ENCODE peak calls at places on chromosomes 3 and 15, in six cellular contexts. V, X, E, H, C and N are unnamed samples.

GRCh38 chr3:149655826-149656599 is 1.8 kb downstream of the WWTR1 start:
- DNase-seq in H (no peak), C (no peak), X (peak; percentile 59), E (no peak), V (no peak), N (no peak)

GRCh38 chr3:32313723-32314473 is 75.4 kb downstream of the CMTM8 start:
- DNase-seq in C (no peak), X (peak; percentile 55), H (no peak), E (peak; percentile 3), V (no peak), N (peak; percentile 45)

GRCh38 chr3:13219902-13220296 is 146.7 kb upstream of the IQSEC1 start:
- DNase-seq in H (no peak), X (peak; percentile 37), C (no peak), V (no peak), E (no peak), N (no peak)

GRCh38 chr3:189496375-189497138 is 134.6 kb upstream of the TP63 start:
- DNase-seq in E (no peak), V (no peak), C (no peak), X (no peak), H (no peak), N (no peak)

GRCh38 chr3:188170461-188171459 is 16.8 kb downstream of the LPP start:
- DNase-seq in H (no peak), E (no peak), X (no peak), C (no peak), V (no peak), N (no peak)

GRCh38 chr3:16720367-16720766 is 115.1 kb upstream of the DAZL start:
- DNase-seq in X (no peak), H (no peak), E (no peak), C (no peak), V (no peak), N (no peak)

GRCh38 chr3:112308151-112308911 is 14.3 kb upstream of the SLC9C1 start:
- DNase-seq in V (no peak), X (no peak), C (no peak), H (peak; percentile 76), E (peak; percentile 81), N (peak; percentile 54)

GRCh38 chr3:63979093-63979492 is 44.2 kb downstream of the PSMD6 start:
- DNase-seq in C (no peak), H (no peak), V (no peak), X (no peak), E (no peak), N (peak; percentile 40)

GRCh38 chr3:188749010-188749617 is 422.7 kb upstream of the TPRG1 start:
- DNase-seq in V (no peak), C (no peak), X (no peak), H (peak; percentile 18), E (no peak), N (no peak)

GRCh38 chr3:52238761-52239701 is at the start of gene TWF2:
- DNase-seq in H (peak; percentile 91), X (peak; percentile 100), C (no peak), E (peak; percentile 78), V (peak; percentile 80), N (peak; percentile 54)

DNA sequence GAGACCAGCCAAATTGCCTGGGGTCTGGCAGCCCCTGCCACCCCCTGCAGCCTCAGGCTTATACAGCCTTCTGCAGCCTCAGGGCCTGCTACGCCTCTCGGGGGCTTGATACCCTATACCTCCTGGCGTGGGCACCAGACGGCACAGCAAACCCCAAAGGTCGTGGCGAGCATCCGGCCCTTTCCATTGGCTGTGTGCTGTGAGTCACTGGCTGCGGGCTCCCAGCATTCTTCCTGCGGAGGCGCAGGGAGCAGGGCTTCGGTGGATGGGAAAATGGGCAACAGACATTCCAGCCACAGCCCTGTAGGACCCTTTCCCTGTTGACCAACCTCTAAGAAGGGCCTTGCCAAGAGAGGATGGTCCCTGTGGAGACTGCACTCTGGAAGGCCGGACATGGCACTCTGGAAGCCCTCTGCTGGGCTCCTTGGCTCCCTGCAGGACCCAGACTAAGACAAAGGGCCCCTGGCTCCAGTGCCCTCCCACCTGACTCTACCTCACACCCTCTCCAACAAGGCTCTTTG is 59.6 kb downstream of the ITGA11 start:
- DNase-seq in E (no peak), H (peak; percentile 35), V (no peak), C (no peak), X (peak; percentile 83), N (peak; percentile 63)
- TF ChIP-seq CTCF in E (peak; percentile 41), H (peak; percentile 61), V (peak; percentile 68), C (peak; percentile 32), X (peak; percentile 62), N (peak; percentile 80)

GRCh38 chr15:50876260-50876988 is 32.1 kb upstream of the AP4E1 start:
- DNase-seq in V (no peak), H (no peak), E (no peak), C (no peak), X (peak; percentile 59), N (no peak)
- H3K36me3 ChIP-seq in V (no peaks in the 10 kb centered on the region), H (no peaks in the 10 kb centered on the region), E (no peaks in the 10 kb centered on the region), C (no peaks in the 10 kb centered on the region), X (no peaks in the 10 kb centered on the region), N (no peaks in the 10 kb centered on the region)

GRCh38 chr15:56991017-56991416 is 72.6 kb downstream of the TCF12 start:
- DNase-seq in H (no peak), E (no peak), X (no peak), C (no peak), V (no peak), N (no peak)

GRCh38 chr15:56985871-56986270 is 67.4 kb downstream of the TCF12 start:
- DNase-seq in V (no peak), C (no peak), X (peak; percentile 26), H (no peak), E (no peak), N (no peak)

GRCh38 chr15:56987286-56987685 is 68.8 kb downstream of the TCF12 start:
- DNase-seq in H (no peak), X (no peak), E (no peak), V (no peak), C (no peak), N (no peak)

GRCh38 chr15:56988219-56988618 is 69.8 kb downstream of the TCF12 start:
- DNase-seq in E (no peak), V (no peak), C (no peak), X (no peak), H (no peak), N (no peak)

GRCh38 chr15:56989411-56989924 is 71.0 kb downstream of the TCF12 start:
- DNase-seq in V (no peak), X (no peak), E (peak; percentile 17), H (peak; percentile 12), C (no peak), N (no peak)
- TF ChIP-seq CTCF in V (no peak), X (no peak), E (no peak), H (no peak), C (no peak), N (no peak)

GRCh38 chr3:9786825-9787654 is 5.2 kb downstream of the TADA3 start:
- DNase-seq in E (no peak), X (peak; percentile 36), V (no peak), H (no peak), C (no peak), N (no peak)

GRCh38 chr3:9786209-9786739 is 6.0 kb downstream of the TADA3 start:
- DNase-seq in X (peak; percentile 47), C (no peak), E (no peak), H (no peak), V (no peak), N (no peak)

GRCh38 chr3:9784876-9785443 is 7.3 kb downstream of the TADA3 start:
- DNase-seq in V (no peak), C (no peak), E (no peak), H (no peak), X (no peak), N (no peak)

GRCh38 chr3:9783954-9784353 is 8.3 kb downstream of the TADA3 start:
- DNase-seq in E (no peak), V (no peak), X (peak; percentile 67), H (no peak), C (no peak), N (no peak)

GRCh38 chr3:9785602-9786001 is 6.7 kb downstream of the TADA3 start:
- DNase-seq in E (no peak), X (no peak), C (no peak), H (no peak), V (no peak), N (no peak)
- H3K36me3 ChIP-seq in E (peaks cover 46% of the 10 kb centered on the region), X (peaks cover 68% of the 10 kb centered on the region), C (peaks cover 7% of the 10 kb centered on the region), H (peaks cover 33% of the 10 kb centered on the region), V (peaks cover 94% of the 10 kb centered on the region), N (peaks cover 47% of the 10 kb centered on the region)

DNA sequence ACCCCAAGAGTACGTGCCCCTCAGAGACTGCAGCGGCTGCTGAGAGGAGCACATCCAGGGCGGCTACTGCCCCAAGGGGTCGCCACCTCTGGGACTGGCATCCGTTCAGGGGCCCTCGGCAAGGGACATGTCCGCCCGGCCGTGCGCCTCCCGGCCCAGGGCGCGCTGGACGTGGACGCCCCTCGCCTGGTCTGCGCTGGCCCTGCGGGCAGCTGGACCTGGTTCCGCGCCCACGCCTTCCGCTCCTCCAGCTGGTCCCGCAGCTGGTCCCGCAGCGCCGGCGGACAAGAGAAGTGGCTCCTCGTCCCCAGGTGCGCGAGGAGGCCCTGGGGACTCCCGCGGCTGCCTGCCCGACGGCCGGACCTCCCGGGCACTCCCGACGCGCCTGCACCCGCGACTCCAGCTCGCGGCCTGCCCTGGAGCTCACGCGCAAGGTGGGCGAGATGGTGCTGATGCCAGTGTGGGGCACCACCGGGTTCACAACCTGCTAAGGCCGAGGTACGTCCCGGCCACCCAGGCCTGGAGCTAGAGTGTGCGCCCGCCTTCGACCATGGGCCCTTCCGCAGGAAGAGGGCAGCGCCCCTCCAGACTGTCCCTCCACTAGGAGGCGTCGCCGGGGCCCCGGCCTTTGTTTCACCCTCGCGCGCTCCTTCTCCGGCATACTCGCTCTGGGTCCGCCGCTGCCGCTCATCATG is 14.4 kb upstream of the GP9 start:
- DNase-seq in V (peak; percentile 15), X (no peak), E (no peak), H (no peak), C (no peak), N (no peak)
- TF ChIP-seq CTCF in V (no peak), X (no peak), E (no peak), H (peak; percentile 29), C (no peak), N (peak; percentile 42)

GRCh38 chr15:90483640-90484039 is 46.1 kb upstream of the CRTC3 start:
- DNase-seq in V (no peak), E (no peak), X (no peak), C (no peak), H (no peak), N (no peak)
- H3K36me3 ChIP-seq in V (peaks cover 96% of the 10 kb centered on the region), E (peaks cover 47% of the 10 kb centered on the region), X (peaks cover 74% of the 10 kb centered on the region), C (no peaks in the 10 kb centered on the region), H (peaks cover 19% of the 10 kb centered on the region), N (peaks cover 85% of the 10 kb centered on the region)